ENCODE peak calls at places on chromosomes 5 and 9, in eight cellular contexts. B is A549, A is heart left ventricle, S is NT2/D1, L is PC-9, N is sigmoid colon, Z is gastrocnemius medialis, D is HCT116. C is an unnamed sample.

GRCh38 chr9:134624119-134624826 is 17.3 kb upstream of the COL5A1 start:
- DNase-seq in Z (peak; percentile 3), L (no peak), A (no peak), S (no peak), D (no peak), B (no peak), N (peak; percentile 62), C (no peak)

GRCh38 chr9:77595426-77596051 is 52.6 kb downstream of the GNA14 start:
- DNase-seq in S (no peak), A (no peak), Z (no peak), D (no peak), B (no peak), L (no peak), N (no peak), C (no peak)

GRCh38 chr5:124102491-124102890 is 590.5 kb downstream of the CSNK1G3 start:
- DNase-seq in Z (no peak), B (no peak), L (no peak), S (no peak), A (no peak), D (no peak), N (no peak), C (no peak)

GRCh38 chr9:18795947-18796705 is 236.9 kb downstream of the SAXO1 start:
- DNase-seq in S (no peak), A (no peak), N (no peak), Z (no peak), L (no peak), D (no peak), B (no peak), C (no peak)

GRCh38 chr5:7745882-7746735 is 104.8 kb downstream of the CFAP90 start:
- DNase-seq in D (peak; percentile 41), A (peak; percentile 63), L (peak; percentile 76), S (peak; percentile 61), B (peak; percentile 48), Z (peak; percentile 69), N (peak; percentile 86), C (peak; percentile 21)

GRCh38 chr5:100803391-100803790 is 99.7 kb downstream of the ST8SIA4 start:
- DNase-seq in Z (no peak), A (no peak), B (no peak), L (no peak), D (no peak), N (no peak), S (no peak), C (no peak)

GRCh38 chr9:108687360-108687981 is 168.3 kb downstream of the ACTL7B start:
- DNase-seq in L (no peak), N (no peak), D (no peak), Z (no peak), B (no peak), S (no peak), A (no peak), C (no peak)

GRCh38 chr5:37721447-37721871 is 118.4 kb downstream of the GDNF start:
- DNase-seq in N (no peak), Z (no peak), D (no peak), S (no peak), L (no peak), A (no peak), B (no peak), C (no peak)

GRCh38 chr5:44388504-44389409 is 463 bp downstream of the FGF10 start:
- DNase-seq in N (peak; percentile 77), D (no peak), Z (no peak), A (peak; percentile 25), L (no peak), S (no peak), B (no peak), C (no peak)

GRCh38 chr5:168987540-168988300 is 313.2 kb downstream of the SLIT3 start:
- DNase-seq in N (peak; percentile 79), A (peak; percentile 67), D (peak; percentile 32), S (peak; percentile 44), L (peak; percentile 61), Z (peak; percentile 30), B (peak; percentile 51), C (peak; percentile 68)

GRCh38 chr9:86945868-86946711 is 1.2 kb downstream of the GAS1 start:
- DNase-seq in D (no peak), N (peak; percentile 82), B (peak; percentile 45), S (no peak), A (peak; percentile 82), L (peak; percentile 42), Z (peak; percentile 72), C (peak; percentile 52)

GRCh38 chr5:180461303-180461702 is 32.9 kb upstream of the CNOT6 start:
- DNase-seq in N (no peak), D (no peak), S (no peak), Z (no peak), A (no peak), L (no peak), B (no peak), C (no peak)

GRCh38 chr5:137598341-137598740 is 99.2 kb upstream of the SPOCK1 start:
- DNase-seq in B (no peak), L (no peak), D (no peak), A (no peak), N (no peak), S (no peak), Z (no peak), C (no peak)

GRCh38 chr9:124594215-124594614 is 87.0 kb upstream of the NR5A1 start:
- DNase-seq in Z (no peak), A (no peak), B (no peak), L (no peak), N (no peak), D (no peak), S (no peak), C (no peak)

GRCh38 chr9:124594673-124595072 is 87.5 kb upstream of the NR5A1 start:
- DNase-seq in D (no peak), S (no peak), A (no peak), B (no peak), Z (no peak), N (no peak), L (no peak), C (no peak)

GRCh38 chr9:124593080-124594058 is 86.2 kb upstream of the NR5A1 start:
- DNase-seq in Z (no peak), B (no peak), D (no peak), S (peak; percentile 82), N (no peak), L (no peak), A (no peak), C (no peak)

GRCh38 chr9:124595743-124596142 is 88.5 kb upstream of the NR5A1 start:
- DNase-seq in Z (no peak), A (no peak), D (no peak), L (no peak), S (no peak), B (no peak), N (no peak), C (no peak)

DNA sequence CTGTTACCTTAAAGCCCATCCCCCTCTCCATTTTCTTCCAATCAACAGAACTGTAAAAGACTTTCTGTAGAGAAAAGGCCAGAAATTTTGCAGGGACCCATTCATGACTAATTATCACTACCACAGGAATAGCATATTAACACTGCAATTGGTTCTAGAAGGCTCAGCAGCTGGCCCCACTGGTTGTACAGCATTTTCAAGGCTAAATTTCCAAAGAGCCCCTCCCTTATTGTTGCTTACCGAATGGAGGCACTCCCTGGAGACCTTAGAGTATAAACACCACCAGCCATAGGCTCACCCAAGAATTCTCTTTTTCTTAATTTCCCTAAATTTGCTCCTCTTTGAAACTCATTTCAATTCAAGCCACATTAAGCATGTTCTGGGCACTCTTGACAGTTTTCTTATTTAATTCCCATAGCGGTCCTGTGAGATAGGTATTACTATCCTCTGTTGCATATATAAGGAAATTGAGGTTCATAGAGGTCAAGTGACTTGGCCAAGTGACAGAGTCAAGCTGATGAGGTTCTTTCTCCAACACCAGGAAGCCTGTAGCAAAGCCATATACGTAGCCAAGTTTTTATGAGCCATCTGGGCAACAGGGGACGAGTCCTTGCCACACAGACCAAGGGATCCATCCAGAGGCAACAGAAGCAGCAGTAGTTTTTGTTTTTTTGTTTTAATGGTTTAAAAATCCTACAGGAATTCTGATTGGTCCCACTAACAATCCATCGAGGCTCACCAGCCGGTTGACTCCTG is 83.9 kb upstream of the NR5A1 start:
- DNase-seq in N (no peak), Z (no peak), S (no peak), D (no peak), L (peak; percentile 56), A (no peak), B (no peak), C (no peak)
- H3K4me3 ChIP-seq in N (no peak overlapping the region), Z (no peak overlapping the region), S (no peak overlapping the region), D (no peak overlapping the region), L (no peak overlapping the region), A (no peak overlapping the region), B (no peak overlapping the region), C (no peak overlapping the region)

GRCh38 chr9:118578467-118578866 is 790.8 kb downstream of the BRINP1 start:
- DNase-seq in N (no peak), A (no peak), B (no peak), Z (no peak), D (no peak), L (no peak), S (no peak), C (no peak)
- H3K9me3 ChIP-seq in N (no peaks in the 10 kb centered on the region), A (no peaks in the 10 kb centered on the region), B (peaks cover 18% of the 10 kb centered on the region), Z (no peaks in the 10 kb centered on the region), D (peaks cover 29% of the 10 kb centered on the region), L (peaks cover 4% of the 10 kb centered on the region), S (peaks cover 22% of the 10 kb centered on the region), C (peaks cover 15% of the 10 kb centered on the region)

DNA sequence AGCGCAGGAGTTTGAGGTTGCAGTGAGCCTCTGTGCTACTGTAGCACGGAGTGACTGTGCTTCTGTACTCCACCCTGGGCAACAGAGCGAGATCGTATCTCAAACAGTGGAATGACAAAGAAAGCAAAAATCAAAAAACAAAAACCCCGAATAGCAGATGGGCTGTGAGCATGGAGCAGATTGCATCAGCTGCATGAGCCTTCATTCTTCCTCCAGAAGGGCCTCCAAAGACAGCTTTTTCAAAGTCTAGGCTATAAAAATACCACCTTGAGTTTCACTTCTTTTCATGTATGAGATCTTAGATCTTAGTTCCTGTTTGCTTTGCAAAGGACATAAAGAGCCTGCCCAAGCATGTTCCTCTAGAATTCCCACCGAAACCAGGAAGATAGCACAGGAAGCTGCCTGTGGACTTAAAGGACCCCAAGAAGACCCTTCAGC is 15.0 kb upstream of the HSPB3 start:
- DNase-seq in S (no peak), N (no peak), D (no peak), B (no peak), L (no peak), Z (no peak), A (no peak), C (no peak)
- H3K4me3 ChIP-seq in S (no peak overlapping the region), N (no peak overlapping the region), D (no peak overlapping the region), B (no peak overlapping the region), L (no peak overlapping the region), Z (no peak overlapping the region), A (no peak overlapping the region), C (no peak overlapping the region)

GRCh38 chr5:2281446-2281845 is 398.7 kb upstream of the IRX4 start:
- DNase-seq in B (no peak), S (no peak), A (no peak), L (no peak), D (no peak), N (peak; percentile 26), Z (no peak), C (no peak)

GRCh38 chr5:2276101-2276500 is 393.4 kb upstream of the IRX4 start:
- DNase-seq in S (no peak), A (no peak), Z (no peak), B (no peak), D (no peak), N (peak; percentile 7), L (no peak), C (no peak)

GRCh38 chr5:2278825-2279224 is 396.1 kb upstream of the IRX4 start:
- DNase-seq in B (no peak), Z (no peak), N (peak; percentile 38), D (no peak), S (no peak), L (no peak), A (no peak), C (no peak)

GRCh38 chr5:2280318-2280717 is 397.6 kb upstream of the IRX4 start:
- DNase-seq in S (no peak), L (no peak), B (no peak), A (no peak), D (no peak), Z (no peak), N (no peak), C (no peak)

GRCh38 chr5:2277886-2278285 is 395.2 kb upstream of the IRX4 start:
- DNase-seq in N (peak; percentile 32), L (no peak), S (no peak), Z (no peak), D (no peak), A (no peak), B (no peak), C (no peak)
- H3K9me3 ChIP-seq in N (no peaks in the 10 kb centered on the region), L (no peaks in the 10 kb centered on the region), S (no peaks in the 10 kb centered on the region), Z (no peaks in the 10 kb centered on the region), D (no peaks in the 10 kb centered on the region), A (no peaks in the 10 kb centered on the region), B (no peaks in the 10 kb centered on the region), C (no peaks in the 10 kb centered on the region)